ENCODE peak calls at places on chromosomes 11 and 22, in ten cellular contexts. One of them, this sample, is unnamed.
A peak's percentile ranks its signal among the peaks of the same experiment; 100 is the strongest.

GRCh38 chr22:50174382-50175190 is 4.1 kb downstream of the PANX2 start:
- DNase-seq in HT1080: no peak
- DNase-seq in effector CD4-positive, alpha-beta T cell: no peak
- DNase-seq in T-helper 1 cell: no peak
- DNase-seq in stimulated activated CD4-positive, alpha-beta T cell treated with anti-CD3 and anti-CD28 coated beads, Interleukin-2, amount 100 ng/mL, for 48 hours: no peak
- DNase-seq in ACHN: no peak
- DNase-seq in activated CD4-positive, alpha-beta T cell treated with anti-CD3 and anti-CD28 coated beads, Interleukin-2, amount 50 U/mL, for 1 hour: no peak
- DNase-seq in NCI-H460: no peak
- DNase-seq in posterior vena cava: no peak
- DNase-seq in stimulated activated CD8-positive, alpha-beta memory T cell treated with anti-CD3 and anti-CD28 coated beads, Interleukin-4, amount 100 ng/mL, for 1 hour: no peak
- DNase-seq in this sample: no peak

GRCh38 chr22:27152033-27152432 is 494.6 kb downstream of the MIAT start:
- DNase-seq in posterior vena cava: no peak
- DNase-seq in stimulated activated CD4-positive, alpha-beta T cell treated with anti-CD3 and anti-CD28 coated beads, Interleukin-2, amount 100 ng/mL, for 48 hours: no peak
- DNase-seq in T-helper 1 cell: no peak
- DNase-seq in ACHN: no peak
- DNase-seq in effector CD4-positive, alpha-beta T cell: no peak
- DNase-seq in HT1080: no peak
- DNase-seq in activated CD4-positive, alpha-beta T cell treated with anti-CD3 and anti-CD28 coated beads, Interleukin-2, amount 50 U/mL, for 1 hour: no peak
- DNase-seq in NCI-H460: no peak
- DNase-seq in stimulated activated CD8-positive, alpha-beta memory T cell treated with anti-CD3 and anti-CD28 coated beads, Interleukin-4, amount 100 ng/mL, for 1 hour: no peak
- DNase-seq in this sample: no peak

GRCh38 chr11:63918576-63919171 is 1.7 kb upstream of the RCOR2 start:
- DNase-seq in ACHN: no peak
- DNase-seq in T-helper 1 cell: no peak
- DNase-seq in stimulated activated CD4-positive, alpha-beta T cell treated with anti-CD3 and anti-CD28 coated beads, Interleukin-2, amount 100 ng/mL, for 48 hours: no peak
- DNase-seq in NCI-H460: no peak
- DNase-seq in HT1080: no peak
- DNase-seq in posterior vena cava: no peak
- DNase-seq in effector CD4-positive, alpha-beta T cell: no peak
- DNase-seq in activated CD4-positive, alpha-beta T cell treated with anti-CD3 and anti-CD28 coated beads, Interleukin-2, amount 50 U/mL, for 1 hour: no peak
- DNase-seq in stimulated activated CD8-positive, alpha-beta memory T cell treated with anti-CD3 and anti-CD28 coated beads, Interleukin-4, amount 100 ng/mL, for 1 hour: no peak
- DNase-seq in this sample: no peak

GRCh38 chr11:100778386-100778785 is 91.3 kb downstream of the ARHGAP42 start:
- DNase-seq in NCI-H460: no peak
- DNase-seq in T-helper 1 cell: no peak
- DNase-seq in ACHN: no peak
- DNase-seq in HT1080: no peak
- DNase-seq in activated CD4-positive, alpha-beta T cell treated with anti-CD3 and anti-CD28 coated beads, Interleukin-2, amount 50 U/mL, for 1 hour: no peak
- DNase-seq in stimulated activated CD4-positive, alpha-beta T cell treated with anti-CD3 and anti-CD28 coated beads, Interleukin-2, amount 100 ng/mL, for 48 hours: no peak
- DNase-seq in stimulated activated CD8-positive, alpha-beta memory T cell treated with anti-CD3 and anti-CD28 coated beads, Interleukin-4, amount 100 ng/mL, for 1 hour: no peak
- DNase-seq in effector CD4-positive, alpha-beta T cell: no peak
- DNase-seq in posterior vena cava: no peak
- DNase-seq in this sample: no peak

GRCh38 chr22:39474351-39474991 is 17.7 kb downstream of the MGAT3 start:
- DNase-seq in posterior vena cava: no peak
- DNase-seq in ACHN: no peak
- DNase-seq in T-helper 1 cell: no peak
- DNase-seq in NCI-H460: no peak
- DNase-seq in HT1080: no peak
- DNase-seq in stimulated activated CD4-positive, alpha-beta T cell treated with anti-CD3 and anti-CD28 coated beads, Interleukin-2, amount 100 ng/mL, for 48 hours: no peak
- DNase-seq in effector CD4-positive, alpha-beta T cell: no peak
- DNase-seq in stimulated activated CD8-positive, alpha-beta memory T cell treated with anti-CD3 and anti-CD28 coated beads, Interleukin-4, amount 100 ng/mL, for 1 hour: no peak
- DNase-seq in activated CD4-positive, alpha-beta T cell treated with anti-CD3 and anti-CD28 coated beads, Interleukin-2, amount 50 U/mL, for 1 hour: no peak
- DNase-seq in this sample: no peak

GRCh38 chr22:29719894-29720645 is at the start of gene CABP7:
- DNase-seq in stimulated activated CD4-positive, alpha-beta T cell treated with anti-CD3 and anti-CD28 coated beads, Interleukin-2, amount 100 ng/mL, for 48 hours: no peak
- DNase-seq in T-helper 1 cell: no peak
- DNase-seq in ACHN: no peak
- DNase-seq in activated CD4-positive, alpha-beta T cell treated with anti-CD3 and anti-CD28 coated beads, Interleukin-2, amount 50 U/mL, for 1 hour: no peak
- DNase-seq in NCI-H460: no peak
- DNase-seq in posterior vena cava: no peak
- DNase-seq in HT1080: no peak
- DNase-seq in effector CD4-positive, alpha-beta T cell: no peak
- DNase-seq in stimulated activated CD8-positive, alpha-beta memory T cell treated with anti-CD3 and anti-CD28 coated beads, Interleukin-4, amount 100 ng/mL, for 1 hour: no peak
- DNase-seq in this sample: no peak

GRCh38 chr22:30542811-30543188 is 3.7 kb downstream of the SEC14L6 start:
- DNase-seq in stimulated activated CD8-positive, alpha-beta memory T cell treated with anti-CD3 and anti-CD28 coated beads, Interleukin-4, amount 100 ng/mL, for 1 hour: no peak
- DNase-seq in NCI-H460: no peak
- DNase-seq in effector CD4-positive, alpha-beta T cell: no peak
- DNase-seq in stimulated activated CD4-positive, alpha-beta T cell treated with anti-CD3 and anti-CD28 coated beads, Interleukin-2, amount 100 ng/mL, for 48 hours: no peak
- DNase-seq in ACHN: no peak
- DNase-seq in activated CD4-positive, alpha-beta T cell treated with anti-CD3 and anti-CD28 coated beads, Interleukin-2, amount 50 U/mL, for 1 hour: no peak
- DNase-seq in posterior vena cava: no peak
- DNase-seq in HT1080: no peak
- DNase-seq in T-helper 1 cell: no peak
- DNase-seq in this sample: no peak

GRCh38 chr11:113018913-113019312 is 57.7 kb downstream of the NCAM1 start:
- DNase-seq in stimulated activated CD4-positive, alpha-beta T cell treated with anti-CD3 and anti-CD28 coated beads, Interleukin-2, amount 100 ng/mL, for 48 hours: no peak
- DNase-seq in stimulated activated CD8-positive, alpha-beta memory T cell treated with anti-CD3 and anti-CD28 coated beads, Interleukin-4, amount 100 ng/mL, for 1 hour: no peak
- DNase-seq in ACHN: no peak
- DNase-seq in effector CD4-positive, alpha-beta T cell: no peak
- DNase-seq in activated CD4-positive, alpha-beta T cell treated with anti-CD3 and anti-CD28 coated beads, Interleukin-2, amount 50 U/mL, for 1 hour: no peak
- DNase-seq in HT1080: no peak
- DNase-seq in T-helper 1 cell: no peak
- DNase-seq in posterior vena cava: no peak
- DNase-seq in NCI-H460: no peak
- DNase-seq in this sample: no peak

GRCh38 chr11:36013950-36014349 is 70.1 kb downstream of the LDLRAD3 start:
- DNase-seq in stimulated activated CD8-positive, alpha-beta memory T cell treated with anti-CD3 and anti-CD28 coated beads, Interleukin-4, amount 100 ng/mL, for 1 hour: no peak
- DNase-seq in effector CD4-positive, alpha-beta T cell: no peak
- DNase-seq in NCI-H460: no peak
- DNase-seq in posterior vena cava: no peak
- DNase-seq in stimulated activated CD4-positive, alpha-beta T cell treated with anti-CD3 and anti-CD28 coated beads, Interleukin-2, amount 100 ng/mL, for 48 hours: no peak
- DNase-seq in T-helper 1 cell: no peak
- DNase-seq in activated CD4-positive, alpha-beta T cell treated with anti-CD3 and anti-CD28 coated beads, Interleukin-2, amount 50 U/mL, for 1 hour: no peak
- DNase-seq in ACHN: no peak
- DNase-seq in HT1080: no peak
- DNase-seq in this sample: no peak

GRCh38 chr11:89184021-89184420 is 6.3 kb downstream of the TYR start:
- DNase-seq in posterior vena cava: no peak
- DNase-seq in NCI-H460: no peak
- DNase-seq in effector CD4-positive, alpha-beta T cell: no peak
- DNase-seq in activated CD4-positive, alpha-beta T cell treated with anti-CD3 and anti-CD28 coated beads, Interleukin-2, amount 50 U/mL, for 1 hour: no peak
- DNase-seq in ACHN: no peak
- DNase-seq in stimulated activated CD4-positive, alpha-beta T cell treated with anti-CD3 and anti-CD28 coated beads, Interleukin-2, amount 100 ng/mL, for 48 hours: no peak
- DNase-seq in T-helper 1 cell: no peak
- DNase-seq in stimulated activated CD8-positive, alpha-beta memory T cell treated with anti-CD3 and anti-CD28 coated beads, Interleukin-4, amount 100 ng/mL, for 1 hour: no peak
- DNase-seq in HT1080: peak; percentile 15
- DNase-seq in this sample: no peak

GRCh38 chr22:48647606-48648515 is 1179.8 kb downstream of the BRD1 start:
- DNase-seq in HT1080: no peak
- DNase-seq in T-helper 1 cell: no peak
- DNase-seq in effector CD4-positive, alpha-beta T cell: no peak
- DNase-seq in ACHN: no peak
- DNase-seq in stimulated activated CD4-positive, alpha-beta T cell treated with anti-CD3 and anti-CD28 coated beads, Interleukin-2, amount 100 ng/mL, for 48 hours: no peak
- DNase-seq in NCI-H460: no peak
- DNase-seq in stimulated activated CD8-positive, alpha-beta memory T cell treated with anti-CD3 and anti-CD28 coated beads, Interleukin-4, amount 100 ng/mL, for 1 hour: no peak
- DNase-seq in posterior vena cava: no peak
- DNase-seq in activated CD4-positive, alpha-beta T cell treated with anti-CD3 and anti-CD28 coated beads, Interleukin-2, amount 50 U/mL, for 1 hour: no peak
- DNase-seq in this sample: no peak

GRCh38 chr22:32558681-32559355 is 84.2 kb downstream of the FBXO7 start:
- DNase-seq in T-helper 1 cell: no peak
- DNase-seq in NCI-H460: peak; percentile 33
- DNase-seq in HT1080: peak; percentile 95
- DNase-seq in activated CD4-positive, alpha-beta T cell treated with anti-CD3 and anti-CD28 coated beads, Interleukin-2, amount 50 U/mL, for 1 hour: no peak
- DNase-seq in posterior vena cava: peak; percentile 96
- DNase-seq in effector CD4-positive, alpha-beta T cell: no peak
- DNase-seq in stimulated activated CD4-positive, alpha-beta T cell treated with anti-CD3 and anti-CD28 coated beads, Interleukin-2, amount 100 ng/mL, for 48 hours: no peak
- DNase-seq in ACHN: peak; percentile 72
- DNase-seq in stimulated activated CD8-positive, alpha-beta memory T cell treated with anti-CD3 and anti-CD28 coated beads, Interleukin-4, amount 100 ng/mL, for 1 hour: no peak
- DNase-seq in this sample: no peak

GRCh38 chr11:75565221-75565814 is 3.3 kb downstream of the SERPINH1 start:
- DNase-seq in activated CD4-positive, alpha-beta T cell treated with anti-CD3 and anti-CD28 coated beads, Interleukin-2, amount 50 U/mL, for 1 hour: no peak
- DNase-seq in T-helper 1 cell: no peak
- DNase-seq in stimulated activated CD8-positive, alpha-beta memory T cell treated with anti-CD3 and anti-CD28 coated beads, Interleukin-4, amount 100 ng/mL, for 1 hour: no peak
- DNase-seq in stimulated activated CD4-positive, alpha-beta T cell treated with anti-CD3 and anti-CD28 coated beads, Interleukin-2, amount 100 ng/mL, for 48 hours: no peak
- DNase-seq in HT1080: peak; percentile 77
- DNase-seq in NCI-H460: no peak
- DNase-seq in effector CD4-positive, alpha-beta T cell: no peak
- DNase-seq in posterior vena cava: peak; percentile 90
- DNase-seq in ACHN: peak; percentile 71
- DNase-seq in this sample: no peak